ENCODE peak calls at places on chromosomes 6 and 20, in nine cellular contexts. A is AG04450, Z is left lung, K is adrenal gland, V is PC-9, E is astrocyte, Q is body of pancreas, B is colonic mucosa, X is upper lobe of left lung. J is an unnamed sample.
A peak's percentile ranks its signal among the peaks of the same experiment; 100 is the strongest.

GRCh38 chr6:82331031-82331773 is 32.4 kb upstream of the TPBG start:
- DNase-seq in A (peak; percentile 13), Z (no peak), K (no peak), V (peak; percentile 89), E (peak; percentile 49), Q (no peak), B (no peak), X (no peak), J (no peak)

GRCh38 chr6:2237001-2237400 is 8.4 kb downstream of the GMDS start:
- DNase-seq in A (peak; percentile 78), Z (no peak), K (no peak), V (peak; percentile 68), E (peak; percentile 95), Q (no peak), B (no peak), X (no peak), J (no peak)

GRCh38 chr6:139539852-139540251 is 165.4 kb upstream of the CITED2 start:
- DNase-seq in A (peak; percentile 95), Z (peak; percentile 69), K (peak; percentile 34), V (peak; percentile 74), E (peak; percentile 97), Q (peak; percentile 83), B (no peak), X (peak; percentile 69), J (no peak)

GRCh38 chr20:44683263-44684046 is 31.7 kb upstream of the CCN5 start:
- DNase-seq in A (no peak), Z (no peak), K (peak; percentile 56), V (peak; percentile 66), E (no peak), Q (peak; percentile 76), B (peak; percentile 56), X (peak; percentile 37), J (peak; percentile 21)

GRCh38 chr6:95364016-95364604 is 213.2 kb upstream of the MANEA start:
- DNase-seq in A (no peak), Z (no peak), K (no peak), V (no peak), E (no peak), Q (no peak), B (no peak), X (no peak), J (no peak)

GRCh38 chr20:48679603-48680002 is 148.2 kb downstream of the PREX1 start:
- DNase-seq in A (no peak), Z (no peak), K (no peak), V (peak; percentile 43), E (no peak), Q (no peak), B (peak; percentile 94), X (no peak), J (no peak)

GRCh38 chr20:25320035-25320800 is 70.4 kb downstream of the ABHD12 start:
- DNase-seq in A (no peak), Z (no peak), K (no peak), V (no peak), E (no peak), Q (peak; percentile 5), B (peak; percentile 15), X (no peak), J (no peak)

GRCh38 chr20:51525241-51526104 is 17.0 kb downstream of the NFATC2 start:
- DNase-seq in A (no peak), Z (no peak), K (peak; percentile 37), V (no peak), E (no peak), Q (no peak), B (peak; percentile 30), X (no peak), J (peak; percentile 23)

GRCh38 chr6:87155920-87156600 is 695 bp downstream of the ZNF292 start:
- DNase-seq in A (no peak), Z (peak; percentile 64), K (peak; percentile 53), V (no peak), E (peak; percentile 44), Q (peak; percentile 40), B (peak; percentile 72), X (peak; percentile 46), J (no peak)

GRCh38 chr6:157885211-157885788 is 62.3 kb downstream of the SNX9 start:
- DNase-seq in A (no peak), Z (no peak), K (no peak), V (no peak), E (no peak), Q (no peak), B (no peak), X (no peak), J (peak; percentile 78)
- H3K27ac ChIP-seq in A (no peak overlapping the region), Z (no peak overlapping the region), K (no peak overlapping the region), V (no peak overlapping the region), E (no peak overlapping the region), Q (no peak overlapping the region), B (peak overlapping the region; percentile 5), X (no peak overlapping the region), J (peak overlapping the region; percentile 83)

DNA sequence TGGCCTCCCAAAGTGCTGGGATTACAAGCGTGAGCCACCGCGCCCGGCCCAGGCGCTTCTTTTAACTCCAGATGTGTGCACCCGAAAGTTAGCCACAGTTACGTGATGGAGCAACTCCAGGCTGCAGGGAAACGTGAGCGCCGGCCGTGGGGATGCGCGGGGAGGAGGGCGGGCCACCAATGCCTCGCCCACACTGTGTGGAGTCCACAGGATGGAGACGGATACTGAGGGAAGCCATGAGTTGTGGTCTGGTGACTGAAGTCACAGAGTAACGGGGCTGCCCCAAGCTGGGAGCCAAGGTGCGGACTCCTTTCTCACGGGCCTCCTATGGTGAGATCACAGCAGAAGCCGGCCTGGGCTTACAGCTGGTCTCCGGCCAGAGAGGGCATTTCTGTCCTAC is 23.2 kb downstream of the YTHDF1 start:
- DNase-seq in A (no peak), Z (no peak), K (no peak), V (no peak), E (no peak), Q (no peak), B (no peak), X (no peak), J (no peak)
- H3K9me3 ChIP-seq in A (no peaks in the 10 kb centered on the region), Z (no peaks in the 10 kb centered on the region), K (no peaks in the 10 kb centered on the region), V (no peaks in the 10 kb centered on the region), E (no peaks in the 10 kb centered on the region), Q (no peaks in the 10 kb centered on the region), B (no peaks in the 10 kb centered on the region), X (no peaks in the 10 kb centered on the region), J (no peaks in the 10 kb centered on the region)

DNA sequence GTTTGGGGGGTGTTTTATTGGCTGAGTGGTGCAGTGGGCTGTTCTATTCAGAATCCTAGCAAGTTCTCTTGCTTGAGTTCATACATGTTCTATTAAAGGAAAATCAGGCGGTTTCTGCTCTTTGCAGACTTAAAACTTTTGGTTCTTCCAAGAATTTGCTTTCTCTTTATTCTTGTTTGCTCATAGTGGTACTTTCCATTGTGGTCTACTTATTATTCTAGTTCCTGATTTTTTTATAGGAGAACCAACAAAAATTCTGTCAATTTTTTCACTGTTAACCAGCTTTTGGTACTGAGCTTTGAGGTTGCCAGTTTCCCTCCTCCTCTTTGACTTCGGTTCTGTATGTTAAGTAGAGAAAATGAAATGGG is 6.7 kb downstream of the AFDN start:
- DNase-seq in A (no peak), Z (no peak), K (no peak), V (no peak), E (no peak), Q (no peak), B (no peak), X (no peak), J (no peak)
- H3K27ac ChIP-seq in A (no peak overlapping the region), Z (peak overlapping the region; percentile 46), K (no peak overlapping the region), V (peak overlapping the region; percentile 81), E (no peak overlapping the region), Q (peak overlapping the region; percentile 77), B (no peak overlapping the region), X (peak overlapping the region; percentile 68), J (no peak overlapping the region)

DNA sequence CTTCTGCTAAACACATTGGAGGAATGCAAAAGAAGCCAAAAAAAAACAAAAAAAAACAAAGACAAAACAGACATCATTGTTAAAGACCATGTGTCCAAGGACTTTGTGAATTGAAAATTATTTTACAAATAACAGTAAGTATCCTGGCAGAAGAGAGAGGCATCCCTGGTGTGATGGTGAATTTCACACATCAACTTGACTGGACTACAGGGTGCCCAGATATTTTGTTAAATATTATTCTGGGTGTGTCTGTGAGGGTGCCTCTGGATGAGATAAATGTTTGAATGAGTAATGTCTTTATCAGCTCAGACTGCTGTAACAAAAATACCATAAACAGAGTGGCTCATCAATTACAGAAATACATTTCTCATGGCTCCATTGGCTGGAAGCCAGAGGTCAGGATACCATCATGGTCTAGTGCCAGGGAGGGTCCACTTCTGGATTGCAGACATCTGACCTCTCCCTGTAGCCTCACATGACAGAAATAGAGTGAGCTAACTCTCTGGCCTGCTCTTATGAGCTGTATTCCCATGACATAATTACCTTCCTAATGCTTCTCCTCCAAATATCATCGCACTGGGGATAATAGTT is 12.2 kb upstream of the C6orf118 start:
- DNase-seq in A (no peak), Z (no peak), K (no peak), V (no peak), E (no peak), Q (no peak), B (no peak), X (no peak), J (no peak)
- H3K9me3 ChIP-seq in A (peaks cover 22% of the 10 kb centered on the region), Z (peaks cover 26% of the 10 kb centered on the region), K (no peaks in the 10 kb centered on the region), V (no peaks in the 10 kb centered on the region), E (no peaks in the 10 kb centered on the region), Q (peaks cover 4% of the 10 kb centered on the region), B (no peaks in the 10 kb centered on the region), X (peaks cover 7% of the 10 kb centered on the region), J (peaks cover 8% of the 10 kb centered on the region)

GRCh38 chr6:149217466-149217888 is 100.0 kb upstream of the TAB2 start:
- DNase-seq in A (no peak), Z (no peak), K (no peak), V (no peak), E (no peak), Q (no peak), B (no peak), X (no peak), J (no peak)
- H3K27ac ChIP-seq in A (no peak overlapping the region), Z (no peak overlapping the region), K (no peak overlapping the region), V (no peak overlapping the region), E (no peak overlapping the region), Q (no peak overlapping the region), B (no peak overlapping the region), X (no peak overlapping the region), J (no peak overlapping the region)

GRCh38 chr6:13946506-13946905 is 21.8 kb downstream of the RNF182 start:
- DNase-seq in A (no peak), Z (no peak), K (no peak), V (no peak), E (no peak), Q (no peak), B (no peak), X (no peak), J (no peak)
- H3K9me3 ChIP-seq in A (peaks cover 3% of the 10 kb centered on the region), Z (peaks cover 10% of the 10 kb centered on the region), K (no peaks in the 10 kb centered on the region), V (peaks cover 13% of the 10 kb centered on the region), E (no peaks in the 10 kb centered on the region), Q (no peaks in the 10 kb centered on the region), B (no peaks in the 10 kb centered on the region), X (peaks cover 7% of the 10 kb centered on the region), J (peaks cover 4% of the 10 kb centered on the region)

DNA sequence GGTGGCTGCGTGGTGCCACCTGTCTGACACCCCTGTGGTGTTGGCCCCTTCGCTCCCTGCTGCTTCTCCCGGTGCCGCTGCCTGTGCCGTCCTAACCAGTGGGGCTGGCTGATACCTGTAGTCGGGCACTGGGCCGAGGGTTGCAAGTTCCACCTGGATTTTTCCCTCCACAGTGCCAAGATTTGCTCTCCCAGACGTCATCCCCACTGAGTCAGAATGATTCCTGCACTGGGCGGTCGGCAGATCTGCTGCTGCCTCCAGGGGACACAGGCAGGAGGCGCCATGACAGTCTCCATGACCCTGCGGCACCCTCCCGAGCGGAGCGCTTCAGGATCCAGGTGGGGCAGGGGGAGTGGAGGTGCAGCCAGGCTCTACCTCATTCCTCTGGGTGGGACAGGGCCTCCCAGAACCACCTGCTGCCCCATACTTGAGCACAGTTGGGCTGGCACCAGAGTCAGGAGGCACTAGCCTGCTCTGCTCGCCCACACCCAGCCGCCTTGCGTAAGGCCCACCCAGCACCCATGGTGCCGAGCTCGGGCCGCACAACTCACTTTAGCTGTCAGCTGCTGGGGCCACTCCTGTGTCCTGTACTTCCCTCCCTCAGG is 60.2 kb downstream of the TCP11 start:
- DNase-seq in A (no peak), Z (peak; percentile 26), K (peak; percentile 16), V (no peak), E (no peak), Q (peak; percentile 2), B (no peak), X (peak; percentile 21), J (no peak)
- H3K27ac ChIP-seq in A (no peak overlapping the region), Z (peak overlapping the region; percentile 42), K (no peak overlapping the region), V (no peak overlapping the region), E (no peak overlapping the region), Q (no peak overlapping the region), B (no peak overlapping the region), X (peak overlapping the region; percentile 37), J (no peak overlapping the region)

J was measured in CD4-positive, alpha-beta T cell.